ENCODE peak calls at places on chromosome 19, in nine cellular contexts. E is tibial nerve, S is right lobe of liver, K is transverse colon, C is uterus, X is heart left ventricle, O is A549, G is suprapubic skin, U is gastrocnemius medialis. T is an unnamed sample.

GRCh38 chr19:6481541-6482342 is at the start of gene DENND1C:
- DNase-seq in E (no peak), S (peak; percentile 40), K (peak; percentile 66), C (no peak), X (no peak), O (no peak), G (no peak), U (no peak), T (peak; percentile 95)

GRCh38 chr19:38667552-38668205 is 20.2 kb downstream of the ACTN4 start:
- DNase-seq in E (no peak), S (no peak), K (no peak), C (no peak), X (no peak), O (no peak), G (no peak), U (no peak), T (peak; percentile 13)

GRCh38 chr19:38676023-38676877 is 28.8 kb downstream of the ACTN4 start:
- DNase-seq in E (no peak), S (no peak), K (no peak), C (no peak), X (peak; percentile 55), O (no peak), G (no peak), U (no peak), T (peak; percentile 80)

GRCh38 chr19:32674153-32674958 is 624 bp downstream of the ANKRD27 start:
- DNase-seq in E (no peak), S (no peak), K (no peak), C (no peak), X (no peak), O (no peak), G (no peak), U (no peak), T (peak; percentile 81)

GRCh38 chr19:48090281-48090802 is 20.3 kb downstream of the PLA2G4C start:
- DNase-seq in E (no peak), S (no peak), K (no peak), C (no peak), X (no peak), O (no peak), G (no peak), U (no peak), T (no peak)

GRCh38 chr19:8655340-8655709 is 24.9 kb downstream of the NFILZ start:
- DNase-seq in E (no peak), S (no peak), K (no peak), C (no peak), X (no peak), O (no peak), G (no peak), U (no peak), T (no peak)

GRCh38 chr19:16914421-16914820 is 25.6 kb downstream of the F2RL3 start:
- DNase-seq in E (no peak), S (no peak), K (no peak), C (no peak), X (no peak), O (no peak), G (peak; percentile 39), U (no peak), T (peak; percentile 51)

GRCh38 chr19:41430907-41431306 is 3.7 kb upstream of the B3GNT8 start:
- DNase-seq in E (no peak), S (no peak), K (no peak), C (no peak), X (no peak), O (no peak), G (no peak), U (no peak), T (no peak)

GRCh38 chr19:3642987-3643386 is 16.4 kb upstream of the CACTIN start:
- DNase-seq in E (no peak), S (no peak), K (no peak), C (no peak), X (no peak), O (no peak), G (no peak), U (no peak), T (no peak)

GRCh38 chr19:6475321-6476108 is 6.1 kb downstream of the DENND1C start:
- DNase-seq in E (no peak), S (no peak), K (no peak), C (no peak), X (no peak), O (no peak), G (no peak), U (no peak), T (no peak)

GRCh38 chr19:53076984-53077383 is 26.2 kb downstream of the ZNF160 start:
- DNase-seq in E (no peak), S (peak; percentile 27), K (peak; percentile 18), C (peak; percentile 26), X (peak; percentile 63), O (no peak), G (no peak), U (no peak), T (no peak)

GRCh38 chr19:35673121-35673804 is 6.9 kb downstream of the UPK1A start:
- DNase-seq in E (no peak), S (peak; percentile 55), K (peak; percentile 35), C (no peak), X (no peak), O (peak; percentile 99), G (no peak), U (no peak), T (peak; percentile 77)

GRCh38 chr19:2629491-2630351 is 72.8 kb downstream of the GNG7 start:
- DNase-seq in E (no peak), S (peak; percentile 60), K (no peak), C (no peak), X (no peak), O (no peak), G (no peak), U (no peak), T (peak; percentile 78)

GRCh38 chr19:2627855-2628254 is 74.6 kb downstream of the GNG7 start:
- DNase-seq in E (no peak), S (no peak), K (no peak), C (no peak), X (no peak), O (no peak), G (no peak), U (no peak), T (no peak)

GRCh38 chr19:2625434-2625833 is 77.1 kb downstream of the GNG7 start:
- DNase-seq in E (no peak), S (peak; percentile 55), K (peak; percentile 75), C (no peak), X (peak; percentile 53), O (no peak), G (no peak), U (no peak), T (peak; percentile 87)

GRCh38 chr19:2628597-2628996 is 73.9 kb downstream of the GNG7 start:
- DNase-seq in E (no peak), S (no peak), K (no peak), C (no peak), X (no peak), O (no peak), G (no peak), U (no peak), T (no peak)

DNA sequence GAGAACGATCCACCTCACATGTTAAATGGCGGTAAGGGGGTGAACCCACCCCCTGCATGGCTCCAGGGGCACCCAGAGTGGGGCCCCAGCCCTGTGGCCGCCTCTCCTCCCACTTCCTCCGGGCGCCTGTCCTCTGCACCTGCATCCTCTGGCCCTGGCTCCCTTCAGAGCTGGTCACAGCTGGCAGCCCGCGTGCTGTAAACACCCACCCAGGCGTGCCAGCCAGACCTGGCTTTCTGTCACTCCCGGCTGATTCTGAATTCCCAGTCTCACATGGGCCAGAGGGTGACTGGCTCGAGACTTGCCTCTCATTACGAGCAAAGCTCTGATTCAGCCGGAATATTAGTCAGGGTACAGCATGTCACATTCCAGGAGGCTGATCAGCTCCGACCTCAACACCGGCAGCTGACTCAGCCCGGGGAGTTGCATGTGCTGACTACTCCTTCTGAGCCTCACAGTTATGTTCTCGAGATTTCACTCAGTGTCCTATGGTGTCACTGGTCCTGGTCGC is 75.1 kb downstream of the GNG7 start:
- DNase-seq in E (peak; percentile 41), S (peak; percentile 89), K (peak; percentile 69), C (peak; percentile 53), X (peak; percentile 56), O (peak; percentile 76), G (peak; percentile 84), U (peak; percentile 93), T (peak; percentile 95)
- H3K4me1 ChIP-seq in E (peaks cover 10% of the 10 kb centered on the region), S (peaks cover 4% of the 10 kb centered on the region), K (peaks cover 22% of the 10 kb centered on the region), C (no peaks in the 10 kb centered on the region), X (peaks cover 23% of the 10 kb centered on the region), O (peaks cover 15% of the 10 kb centered on the region), G (peaks cover 43% of the 10 kb centered on the region), U (peaks cover 24% of the 10 kb centered on the region), T (peaks cover 88% of the 10 kb centered on the region)

DNA sequence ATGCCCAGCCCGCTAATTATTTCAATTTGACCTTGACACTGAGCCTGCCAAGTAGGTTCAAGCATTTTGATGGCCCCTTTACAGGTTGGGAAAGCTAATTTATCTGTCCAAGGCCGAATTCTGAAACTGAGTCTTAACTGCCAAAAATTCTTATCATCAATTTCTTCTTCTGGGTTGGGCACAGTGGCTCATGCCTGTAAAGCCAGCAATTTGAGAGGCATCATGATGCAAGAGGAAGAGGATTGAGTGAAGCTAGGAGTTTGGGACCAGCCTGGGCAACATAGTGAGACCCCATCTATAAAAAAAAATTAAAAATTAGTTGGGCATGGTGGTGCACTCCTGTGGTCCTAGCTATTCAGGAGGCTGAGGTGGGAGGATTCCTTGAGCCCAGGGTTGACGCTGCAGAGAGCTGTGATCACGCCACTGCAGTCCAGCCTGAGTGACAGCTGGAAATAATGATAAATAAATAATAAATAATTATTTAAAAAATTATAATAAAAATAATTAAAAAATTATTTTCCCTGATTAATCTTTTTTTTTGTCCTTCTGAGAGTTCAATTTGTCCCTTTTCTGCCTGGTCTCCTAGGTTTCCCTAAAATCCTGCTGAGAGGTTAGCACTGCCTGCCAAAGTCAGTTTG is 1.3 kb upstream of the LDLR start:
- DNase-seq in E (no peak), S (no peak), K (no peak), C (no peak), X (no peak), O (no peak), G (no peak), U (no peak), T (no peak)
- H3K27ac ChIP-seq in E (peak overlapping the region; percentile 99), S (peak overlapping the region; percentile 97), K (peak overlapping the region; percentile 96), C (peak overlapping the region; percentile 94), X (peak overlapping the region; percentile 92), O (peak overlapping the region; percentile 97), G (peak overlapping the region; percentile 96), U (peak overlapping the region; percentile 72), T (no peak overlapping the region)

DNA sequence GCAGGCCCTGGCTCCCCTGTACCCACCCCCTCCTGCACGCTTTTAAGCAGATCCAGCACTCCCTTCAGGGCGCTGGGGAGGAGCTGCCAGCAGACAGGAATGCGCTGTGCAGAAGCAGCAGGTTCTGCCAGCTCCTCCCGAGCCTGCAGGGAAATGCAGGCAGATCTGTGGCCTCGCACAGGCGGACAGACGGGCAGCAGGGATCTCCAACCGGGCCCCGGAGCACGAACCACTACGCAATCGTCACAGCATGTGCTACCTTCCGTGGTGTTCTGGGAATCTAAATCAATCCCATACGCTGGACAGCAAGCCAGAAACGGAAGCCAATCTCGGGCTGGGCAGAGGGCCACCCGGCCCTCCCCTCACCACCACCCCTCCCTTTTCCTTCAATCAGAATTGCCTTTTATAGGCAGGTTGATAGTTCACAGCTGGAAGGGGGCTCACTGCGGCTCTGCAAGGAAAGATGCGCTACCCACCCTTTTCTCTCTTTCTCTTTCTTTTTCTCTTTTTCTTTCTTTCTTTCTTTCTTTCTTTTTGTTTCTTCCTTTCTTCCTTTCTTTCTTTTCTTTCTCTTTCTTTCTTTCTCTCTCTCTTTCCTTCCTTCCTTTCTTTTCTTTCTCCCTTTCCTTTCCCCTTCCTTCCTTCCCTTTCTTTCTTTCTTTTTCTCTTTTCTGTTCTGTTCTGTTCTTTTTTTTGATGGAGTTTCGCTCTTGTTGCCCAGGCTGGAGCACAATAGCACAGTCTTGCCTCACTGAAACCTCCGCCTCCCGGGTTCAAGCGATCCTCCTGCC is 99.9 kb downstream of the GNG7 start:
- DNase-seq in E (peak; percentile 61), S (peak; percentile 85), K (peak; percentile 74), C (peak; percentile 93), X (peak; percentile 82), O (no peak), G (peak; percentile 92), U (peak; percentile 56), T (peak; percentile 76)
- TF ChIP-seq POLR2A in E (no peak), S (peak; percentile 85), K (no peak), C (peak; percentile 30), X (peak; percentile 51), O (no peak), G (no peak), U (no peak), T (no peak)

GRCh38 chr19:46974181-46974580 is 45.5 kb upstream of the NPAS1 start:
- DNase-seq in E (no peak), S (no peak), K (no peak), C (no peak), X (no peak), O (no peak), G (no peak), U (no peak), T (no peak)
- H3K4me1 ChIP-seq in E (peaks cover 55% of the 10 kb centered on the region), S (peaks cover 16% of the 10 kb centered on the region), K (peaks cover 26% of the 10 kb centered on the region), C (peaks cover 19% of the 10 kb centered on the region), X (peaks cover 83% of the 10 kb centered on the region), O (peaks cover 42% of the 10 kb centered on the region), G (peaks cover 59% of the 10 kb centered on the region), U (peaks cover 73% of the 10 kb centered on the region), T (peaks cover 29% of the 10 kb centered on the region)

T was measured in spleen.